ENCODE peak calls at places on chromosome X, in ten cellular contexts. B is HCT116, K is tibial nerve, H is IMR-90, F is ovary, O is suprapubic skin, L is heart left ventricle, C is upper lobe of left lung, D is body of pancreas, G is breast epithelium. I is an unnamed sample.

GRCh38 chrX:42269186-42269585 is 345.8 kb upstream of the CASK start:
- DNase-seq in F (no peak), O (no peak), D (no peak), C (no peak), H (peak; percentile 0), K (no peak), G (no peak), B (no peak), L (no peak), I (no peak)

GRCh38 chrX:18026171-18026570 is 165.1 kb upstream of the RAI2 start:
- DNase-seq in H (no peak), F (no peak), K (no peak), B (no peak), L (no peak), D (no peak), C (no peak), O (no peak), G (no peak), I (no peak)

GRCh38 chrX:8730812-8731578 is 942 bp downstream of the ANOS1 start:
- DNase-seq in G (no peak), O (no peak), L (no peak), C (peak; percentile 64), F (no peak), K (no peak), H (no peak), B (no peak), D (no peak), I (no peak)

GRCh38 chrX:13074297-13075262 is 30.2 kb upstream of the FAM9C start:
- DNase-seq in C (no peak), D (no peak), K (no peak), F (no peak), O (no peak), H (no peak), L (no peak), G (no peak), B (no peak), I (no peak)

GRCh38 chrX:40299502-40300118 is 201.9 kb upstream of the BCOR start:
- DNase-seq in K (no peak), L (no peak), D (no peak), G (no peak), B (no peak), H (no peak), O (no peak), C (no peak), F (no peak), I (no peak)

GRCh38 chrX:49725401-49725800 is 29.6 kb upstream of the PAGE1 start:
- DNase-seq in F (no peak), K (no peak), L (no peak), O (no peak), D (no peak), C (no peak), B (no peak), H (no peak), G (no peak), I (no peak)

GRCh38 chrX:48579259-48579658 is 5.0 kb downstream of the RBM3 start:
- DNase-seq in B (no peak), K (no peak), G (no peak), C (no peak), D (no peak), O (no peak), F (no peak), L (no peak), H (no peak), I (no peak)

GRCh38 chrX:10089378-10089795 is 67.4 kb upstream of the CLCN4 start:
- DNase-seq in F (no peak), O (no peak), B (no peak), K (no peak), L (no peak), G (no peak), C (no peak), D (peak; percentile 42), H (peak; percentile 36), I (no peak)

GRCh38 chrX:151081016-151081415 is 95.4 kb upstream of the GPR50 start:
- DNase-seq in D (no peak), B (no peak), L (no peak), K (no peak), H (no peak), O (no peak), C (peak; percentile 5), F (no peak), G (no peak), I (no peak)

GRCh38 chrX:66015152-66015827 is 24.6 kb downstream of the VSIG4 start:
- DNase-seq in O (no peak), F (no peak), C (no peak), L (no peak), G (no peak), K (no peak), D (peak; percentile 36), H (no peak), B (no peak), I (peak; percentile 32)

GRCh38 chrX:130682990-130683389 is 220.0 kb downstream of the ENOX2 start:
- DNase-seq in O (no peak), K (no peak), G (no peak), H (peak; percentile 59), F (no peak), L (no peak), D (no peak), B (no peak), C (no peak), I (no peak)

GRCh38 chrX:130691576-130691975 is 211.4 kb downstream of the ENOX2 start:
- DNase-seq in L (no peak), C (no peak), H (no peak), B (no peak), O (no peak), G (no peak), F (no peak), D (no peak), K (no peak), I (no peak)

GRCh38 chrX:130688360-130688759 is 214.6 kb downstream of the ENOX2 start:
- DNase-seq in B (no peak), L (no peak), K (no peak), G (no peak), D (no peak), F (no peak), H (no peak), C (no peak), O (no peak), I (no peak)
- H3K27me3 ChIP-seq in B (no peaks in the 10 kb centered on the region), L (no peaks in the 10 kb centered on the region), K (no peaks in the 10 kb centered on the region), G (no peaks in the 10 kb centered on the region), D (no peaks in the 10 kb centered on the region), F (no peaks in the 10 kb centered on the region), H (no peaks in the 10 kb centered on the region), C (no peaks in the 10 kb centered on the region), O (no peaks in the 10 kb centered on the region), I (no peaks in the 10 kb centered on the region)

GRCh38 chrX:124383367-124383766 is 37.0 kb downstream of the SH2D1A start:
- DNase-seq in K (no peak), L (no peak), C (no peak), G (no peak), B (no peak), H (no peak), D (no peak), F (no peak), O (no peak), I (no peak)
- H3K4me1 ChIP-seq in K (no peaks in the 10 kb centered on the region), L (no peaks in the 10 kb centered on the region), C (no peaks in the 10 kb centered on the region), G (no peaks in the 10 kb centered on the region), B (no peaks in the 10 kb centered on the region), H (no peaks in the 10 kb centered on the region), D (no peaks in the 10 kb centered on the region), F (no peaks in the 10 kb centered on the region), O (no peaks in the 10 kb centered on the region), I (no peaks in the 10 kb centered on the region)

GRCh38 chrX:19748898-19749680 is 138.3 kb downstream of the SH3KBP1 start:
- DNase-seq in G (no peak), F (no peak), H (no peak), L (no peak), K (no peak), O (no peak), B (no peak), D (no peak), C (no peak), I (no peak)

GRCh38 chrX:19751068-19751467 is 136.3 kb downstream of the SH3KBP1 start:
- DNase-seq in F (no peak), B (no peak), D (no peak), O (no peak), H (no peak), L (no peak), K (no peak), G (no peak), C (no peak), I (no peak)

GRCh38 chrX:19746919-19747671 is 140.3 kb downstream of the SH3KBP1 start:
- DNase-seq in C (no peak), L (no peak), B (no peak), O (no peak), K (no peak), D (no peak), H (no peak), G (no peak), F (no peak), I (no peak)

GRCh38 chrX:19750028-19750786 is 137.2 kb downstream of the SH3KBP1 start:
- DNase-seq in G (no peak), O (no peak), H (no peak), D (no peak), L (no peak), C (no peak), K (no peak), B (no peak), F (no peak), I (no peak)

DNA sequence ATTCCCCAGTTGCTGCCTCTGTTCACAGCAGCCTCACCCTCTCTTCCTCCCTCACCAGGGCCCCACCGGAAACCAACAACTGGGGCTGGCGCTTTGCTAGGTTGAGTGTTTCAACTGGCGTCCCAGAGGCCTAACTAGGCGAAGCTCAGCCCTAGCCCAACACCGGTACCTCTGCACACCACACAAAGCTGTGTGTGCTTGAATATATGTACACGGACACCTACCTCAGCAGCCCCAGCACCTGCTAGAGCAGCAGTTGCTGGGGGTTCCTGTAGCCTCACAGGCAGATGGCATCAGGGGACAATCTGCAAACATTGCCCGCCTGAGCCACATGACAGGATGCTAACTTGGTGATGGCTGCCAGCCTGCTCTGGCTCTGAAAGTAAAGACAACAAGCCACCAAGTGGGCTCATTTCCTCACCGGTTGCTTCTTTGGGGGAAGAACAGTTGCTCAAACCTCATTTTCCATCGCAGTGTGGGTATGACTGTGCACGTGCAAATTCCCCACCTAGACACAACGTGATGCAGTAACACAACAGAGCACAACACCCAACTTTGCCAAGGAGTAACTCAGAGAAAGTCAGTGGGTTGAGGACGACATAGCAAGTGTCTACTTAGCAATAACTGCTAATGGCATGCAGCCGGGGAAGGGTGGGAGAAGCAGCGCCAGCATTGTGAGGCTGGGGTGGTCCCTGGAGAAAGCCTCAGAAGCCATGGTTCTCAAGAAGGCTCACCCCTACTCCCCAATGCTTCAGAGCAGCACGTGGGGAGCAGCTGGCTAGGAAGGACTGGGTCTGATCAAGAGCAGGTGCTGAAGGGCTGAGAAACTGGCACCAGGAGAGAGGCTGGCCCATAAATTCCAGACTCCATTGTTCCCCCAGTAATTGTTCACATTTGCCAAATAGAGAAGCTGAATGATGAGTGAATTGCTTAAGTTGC is 139.5 kb downstream of the SH3KBP1 start:
- DNase-seq in O (no peak), D (peak; percentile 6), L (peak; percentile 18), K (no peak), F (no peak), G (no peak), B (no peak), C (no peak), H (no peak), I (no peak)
- TF ChIP-seq POLR2A in O (no peak), D (no peak), L (no peak), K (no peak), F (no peak), G (no peak), B (no peak), C (no peak), H (no peak), I (no peak)

DNA sequence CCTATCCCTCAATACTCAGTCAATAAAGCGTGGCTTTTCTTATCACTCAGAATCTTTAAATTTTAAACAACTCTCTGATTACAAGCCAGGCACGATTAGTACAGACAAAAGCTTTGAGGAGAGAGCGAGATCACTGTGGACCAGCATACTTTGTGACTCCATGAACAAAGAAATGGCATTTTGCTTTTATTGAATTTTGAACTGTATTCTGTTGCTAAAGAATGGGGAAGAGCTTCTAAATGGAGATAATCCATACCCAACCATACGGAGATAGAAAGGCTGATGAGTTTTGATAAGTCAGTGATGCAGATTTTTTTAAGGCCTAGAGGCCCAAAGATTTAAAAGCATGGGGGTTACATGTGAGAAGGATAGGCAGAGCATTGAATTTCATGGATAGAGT is 259.1 kb downstream of the DACH2 start:
- DNase-seq in K (no peak), L (no peak), O (no peak), G (no peak), F (no peak), B (no peak), D (no peak), C (no peak), H (no peak), I (no peak)
- H3K27me3 ChIP-seq in K (no peaks in the 10 kb centered on the region), L (no peaks in the 10 kb centered on the region), O (no peaks in the 10 kb centered on the region), G (no peaks in the 10 kb centered on the region), F (no peaks in the 10 kb centered on the region), B (no peaks in the 10 kb centered on the region), D (no peaks in the 10 kb centered on the region), C (no peaks in the 10 kb centered on the region), H (no peaks in the 10 kb centered on the region), I (no peaks in the 10 kb centered on the region)

I was measured in right lobe of liver.